ENCODE peak calls at places on chromosomes 1 and 21, in six cellular contexts. One of them, this sample, is unnamed.

GRCh38 chr1:16068356-16069270 is 4.8 kb downstream of the FAM131C start:
- DNase-seq in WTC11: no peak
- DNase-seq in colonic mucosa: no peak
- DNase-seq in GM04504: no peak
- DNase-seq in HFFc6: peak
- DNase-seq in GM12891: no peak
- DNase-seq in this sample: no peak

GRCh38 chr1:7389201-7389785 is 381.8 kb upstream of the VAMP3 start:
- DNase-seq in WTC11: no peak
- DNase-seq in colonic mucosa: no peak
- DNase-seq in GM04504: no peak
- DNase-seq in HFFc6: no peak
- DNase-seq in GM12891: no peak
- DNase-seq in this sample: no peak

GRCh38 chr1:199574949-199575348 is 452.6 kb upstream of the NR5A2 start:
- DNase-seq in WTC11: no peak
- DNase-seq in colonic mucosa: peak
- DNase-seq in GM04504: no peak
- DNase-seq in HFFc6: no peak
- DNase-seq in GM12891: no peak
- DNase-seq in this sample: no peak

GRCh38 chr1:97006044-97006676 is 284.6 kb downstream of the PTBP2 start:
- DNase-seq in WTC11: no peak
- DNase-seq in colonic mucosa: no peak
- DNase-seq in GM04504: peak
- DNase-seq in HFFc6: peak
- DNase-seq in GM12891: no peak
- DNase-seq in this sample: peak

GRCh38 chr21:19368944-19369343 is 965.4 kb upstream of the TMPRSS15 start:
- DNase-seq in WTC11: no peak
- DNase-seq in colonic mucosa: no peak
- DNase-seq in GM04504: no peak
- DNase-seq in HFFc6: no peak
- DNase-seq in GM12891: no peak
- DNase-seq in this sample: no peak

GRCh38 chr1:185670187-185670627 is 64.0 kb upstream of the HMCN1 start:
- DNase-seq in WTC11: peak
- DNase-seq in colonic mucosa: no peak
- DNase-seq in GM04504: no peak
- DNase-seq in HFFc6: peak
- DNase-seq in GM12891: no peak
- DNase-seq in this sample: peak

GRCh38 chr1:160117709-160118183 is 2.2 kb downstream of the ATP1A2 start:
- DNase-seq in WTC11: no peak
- DNase-seq in colonic mucosa: no peak
- DNase-seq in GM04504: no peak
- DNase-seq in HFFc6: no peak
- DNase-seq in GM12891: no peak
- DNase-seq in this sample: peak

GRCh38 chr1:15718199-15718601 is 17.9 kb upstream of the SLC25A34 start:
- DNase-seq in WTC11: no peak
- DNase-seq in colonic mucosa: no peak
- DNase-seq in GM04504: no peak
- DNase-seq in HFFc6: no peak
- DNase-seq in GM12891: no peak
- DNase-seq in this sample: no peak

GRCh38 chr21:44334637-44335030 is 4.6 kb downstream of the CFAP410 start:
- DNase-seq in WTC11: no peak
- DNase-seq in colonic mucosa: no peak
- DNase-seq in GM04504: no peak
- DNase-seq in HFFc6: no peak
- DNase-seq in GM12891: no peak
- DNase-seq in this sample: no peak

GRCh38 chr1:198681247-198681646 is 42.4 kb downstream of the PTPRC start:
- DNase-seq in WTC11: no peak
- DNase-seq in colonic mucosa: no peak
- DNase-seq in GM04504: no peak
- DNase-seq in HFFc6: peak
- DNase-seq in GM12891: no peak
- DNase-seq in this sample: no peak

GRCh38 chr1:237754627-237755026 is 136.1 kb downstream of the ZP4 start:
- DNase-seq in WTC11: no peak
- DNase-seq in colonic mucosa: no peak
- DNase-seq in GM04504: no peak
- DNase-seq in HFFc6: no peak
- DNase-seq in GM12891: no peak
- DNase-seq in this sample: no peak

GRCh38 chr1:20423169-20423795 is 62.7 kb downstream of the CAMK2N1 start:
- DNase-seq in WTC11: no peak
- DNase-seq in colonic mucosa: no peak
- DNase-seq in GM04504: no peak
- DNase-seq in HFFc6: no peak
- DNase-seq in GM12891: no peak
- DNase-seq in this sample: no peak

GRCh38 chr1:167012570-167012969 is 23.5 kb downstream of the MAEL start:
- DNase-seq in WTC11: no peak
- DNase-seq in colonic mucosa: no peak
- DNase-seq in GM04504: no peak
- DNase-seq in HFFc6: no peak
- DNase-seq in GM12891: no peak
- DNase-seq in this sample: no peak

GRCh38 chr1:10507111-10507879 is 32.5 kb downstream of the PEX14 start:
- DNase-seq in WTC11: peak
- DNase-seq in colonic mucosa: peak
- DNase-seq in GM04504: peak
- DNase-seq in HFFc6: peak
- DNase-seq in GM12891: peak
- DNase-seq in this sample: no peak

GRCh38 chr1:226637147-226637935 is 88.8 kb downstream of the STUM start:
- DNase-seq in WTC11: peak
- DNase-seq in colonic mucosa: no peak
- DNase-seq in GM04504: peak
- DNase-seq in HFFc6: no peak
- DNase-seq in GM12891: no peak
- DNase-seq in this sample: no peak

GRCh38 chr1:160124709-160125478 is 9.3 kb downstream of the ATP1A2 start:
- DNase-seq in WTC11: no peak
- DNase-seq in colonic mucosa: no peak
- DNase-seq in GM04504: peak
- DNase-seq in HFFc6: peak
- DNase-seq in GM12891: no peak
- DNase-seq in this sample: peak

GRCh38 chr1:10599194-10599861 is 124.6 kb downstream of the PEX14 start:
- DNase-seq in WTC11: no peak
- DNase-seq in colonic mucosa: no peak
- DNase-seq in GM04504: peak
- DNase-seq in HFFc6: peak
- DNase-seq in GM12891: no peak
- DNase-seq in this sample: peak

GRCh38 chr1:226820935-226821718 is 49.3 kb upstream of the PSEN2 start:
- DNase-seq in WTC11: no peak
- DNase-seq in colonic mucosa: peak
- DNase-seq in GM04504: peak
- DNase-seq in HFFc6: peak
- DNase-seq in GM12891: no peak
- DNase-seq in this sample: peak

This sample was measured in astrocyte of the cerebellum.